ENCODE peak calls at places on chromosomes 4 and X, in six cellular contexts. X is SK-N-SH, Z is A549, J is GM23248, G is mesendoderm, O is fibroblast of lung. C is an unnamed sample.

GRCh38 chrX:42992199-42992943 is 214.4 kb upstream of the PPP1R2C start:
- DNase-seq in X (no peak), Z (no peak), J (no peak), G (peak), O (peak), C (no peak)

GRCh38 chr4:101101072-101101471 is 246.3 kb downstream of the PPP3CA start:
- DNase-seq in X (no peak), Z (no peak), J (no peak), G (no peak), O (no peak), C (no peak)

GRCh38 chr4:7844247-7844991 is 95.2 kb downstream of the AFAP1 start:
- DNase-seq in X (peak), Z (peak), J (peak), G (peak), O (peak), C (peak)

GRCh38 chr4:128459547-128459946 is 171.9 kb upstream of the PGRMC2 start:
- DNase-seq in X (no peak), Z (no peak), J (no peak), G (no peak), O (no peak), C (peak)

GRCh38 chr4:119205690-119206089 is 6.8 kb upstream of the USP53 start:
- DNase-seq in X (no peak), Z (no peak), J (no peak), G (no peak), O (no peak), C (no peak)

GRCh38 chr4:173025131-173025530 is 143.5 kb upstream of the GALNT7 start:
- DNase-seq in X (peak), Z (peak), J (peak), G (peak), O (peak), C (peak)

GRCh38 chr4:138555584-138555983 is 313.4 kb upstream of the SLC7A11 start:
- DNase-seq in X (no peak), Z (no peak), J (peak), G (peak), O (no peak), C (peak)

GRCh38 chrX:10048076-10048475 is 80.9 kb downstream of the CLDN34 start:
- DNase-seq in X (no peak), Z (no peak), J (peak), G (peak), O (no peak), C (no peak)

GRCh38 chrX:139332441-139332840 is 198.1 kb upstream of the F9 start:
- DNase-seq in X (no peak), Z (no peak), J (no peak), G (no peak), O (no peak), C (no peak)

GRCh38 chr4:162503868-162504267 is 340.1 kb upstream of the FSTL5 start:
- DNase-seq in X (no peak), Z (no peak), J (no peak), G (no peak), O (no peak), C (no peak)

GRCh38 chr4:73726000-73726399 is 14.4 kb upstream of the CXCL8 start:
- DNase-seq in X (no peak), Z (peak), J (peak), G (peak), O (peak), C (no peak)

GRCh38 chrX:147912093-147912801 is 528 bp downstream of the FMR1 start:
- DNase-seq in X (peak), Z (peak), J (peak), G (peak), O (peak), C (peak)

GRCh38 chrX:40207626-40208025 is 109.9 kb upstream of the BCOR start:
- DNase-seq in X (no peak), Z (no peak), J (peak), G (no peak), O (peak), C (no peak)

GRCh38 chr4:76708986-76709385 is 189.0 kb downstream of the SOWAHB start:
- DNase-seq in X (no peak), Z (no peak), J (no peak), G (no peak), O (no peak), C (no peak)

GRCh38 chrX:110964761-110965160 is 131.2 kb upstream of the PAK3 start:
- DNase-seq in X (no peak), Z (no peak), J (no peak), G (peak), O (no peak), C (no peak)

GRCh38 chr4:152680988-152681731 is 1.4 kb upstream of the TMEM154 start:
- DNase-seq in X (no peak), Z (peak), J (peak), G (peak), O (peak), C (no peak)

GRCh38 chrX:39065051-39065871 is 264.0 kb downstream of the MID1IP1 start:
- DNase-seq in X (no peak), Z (no peak), J (no peak), G (peak), O (no peak), C (no peak)

GRCh38 chr4:171519457-171519856 is 293.7 kb upstream of the GALNTL6 start:
- DNase-seq in X (no peak), Z (no peak), J (no peak), G (no peak), O (no peak), C (no peak)

DNA sequence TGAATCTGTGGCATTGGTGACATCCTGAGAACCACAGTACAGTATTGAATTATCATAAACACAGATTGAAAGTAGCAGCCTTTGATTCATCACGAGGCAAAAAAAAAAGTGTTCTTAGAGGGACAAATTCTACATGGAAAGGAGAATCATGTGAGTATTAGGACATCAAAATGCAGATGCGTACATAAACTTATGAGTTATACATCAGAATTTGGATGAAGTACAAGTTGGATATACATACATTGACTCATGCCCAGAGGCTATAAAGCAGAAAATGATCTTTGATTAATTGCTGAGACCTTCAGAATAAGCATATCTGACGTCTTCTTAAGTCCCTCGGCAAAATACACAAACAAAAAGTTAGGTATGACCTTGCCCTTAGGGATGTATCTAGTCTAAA is 206.4 kb downstream of the LDB2 start:
- DNase-seq in X (no peak), Z (no peak), J (peak), G (no peak), O (no peak), C (no peak)
- H3K4me2 ChIP-seq in X (no peak), Z (no peak), J (peak), G (no peak), O (no peak), C (no peak)

GRCh38 chrX:53318766-53319353 is 37.5 kb upstream of the IQSEC2 start:
- DNase-seq in X (no peak), Z (no peak), J (no peak), G (no peak), O (no peak), C (no peak)
- H3K4me2 ChIP-seq in X (peak), Z (no peak), J (peak), G (peak), O (peak), C (no peak)

DNA sequence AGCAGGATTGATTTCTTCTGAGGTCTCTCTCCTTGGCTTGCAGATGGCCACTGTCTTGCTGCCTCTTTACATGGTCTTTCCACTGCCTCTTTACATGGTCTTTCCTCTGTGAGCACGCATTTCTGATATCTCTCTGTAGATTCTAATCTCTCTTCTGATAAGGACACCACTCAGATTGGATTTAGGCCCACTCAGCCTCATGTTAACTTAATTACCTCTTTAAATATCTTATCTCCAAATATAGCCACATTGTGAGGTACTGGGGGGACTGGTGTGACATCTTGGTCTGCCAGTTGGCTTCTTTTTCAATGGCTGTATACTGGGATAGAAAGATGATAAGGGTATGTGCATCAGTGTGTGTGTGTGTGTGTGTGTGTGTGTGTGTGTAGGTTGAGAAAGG is 153.7 kb downstream of the AWAT2 start:
- DNase-seq in X (no peak), Z (no peak), J (no peak), G (peak), O (no peak), C (no peak)
- H3K4me2 ChIP-seq in X (no peak), Z (no peak), J (no peak), G (no peak), O (no peak), C (no peak)

GRCh38 chrX:36336746-36337145 is 417.2 kb downstream of the CFAP47 start:
- DNase-seq in X (peak), Z (no peak), J (no peak), G (no peak), O (no peak), C (no peak)
- H3K4me2 ChIP-seq in X (no peak), Z (no peak), J (no peak), G (no peak), O (no peak), C (no peak)

GRCh38 chr4:176841730-176842129 is 49.0 kb upstream of the VEGFC start:
- DNase-seq in X (no peak), Z (no peak), J (peak), G (no peak), O (peak), C (no peak)

GRCh38 chr4:176840166-176840565 is 47.4 kb upstream of the VEGFC start:
- DNase-seq in X (no peak), Z (no peak), J (peak), G (no peak), O (peak), C (no peak)

GRCh38 chr4:176838611-176839411 is 46.1 kb upstream of the VEGFC start:
- DNase-seq in X (no peak), Z (peak), J (peak), G (no peak), O (peak), C (no peak)

GRCh38 chr4:176837176-176837915 is 44.6 kb upstream of the VEGFC start:
- DNase-seq in X (no peak), Z (no peak), J (peak), G (no peak), O (no peak), C (no peak)

GRCh38 chr4:176839656-176840055 is 46.9 kb upstream of the VEGFC start:
- DNase-seq in X (no peak), Z (no peak), J (peak), G (no peak), O (peak), C (no peak)
- H3K4me2 ChIP-seq in X (peak), Z (peak), J (peak), G (no peak), O (no peak), C (no peak)

GRCh38 chrX:53281321-53281822 is at the start of gene IQSEC2:
- DNase-seq in X (no peak), Z (peak), J (peak), G (peak), O (peak), C (no peak)

GRCh38 chrX:53280703-53281320 is 572 bp downstream of the IQSEC2 start:
- DNase-seq in X (no peak), Z (no peak), J (peak), G (peak), O (peak), C (no peak)

GRCh38 chrX:53283099-53283498 is 1.7 kb upstream of the IQSEC2 start:
- DNase-seq in X (no peak), Z (no peak), J (no peak), G (no peak), O (no peak), C (no peak)

GRCh38 chrX:53283567-53283966 is 2.2 kb upstream of the IQSEC2 start:
- DNase-seq in X (no peak), Z (no peak), J (no peak), G (no peak), O (no peak), C (no peak)

GRCh38 chrX:53282313-53282712 is 929 bp upstream of the IQSEC2 start:
- DNase-seq in X (no peak), Z (no peak), J (no peak), G (no peak), O (peak), C (no peak)
- H3K4me2 ChIP-seq in X (peak), Z (peak), J (no peak), G (no peak), O (no peak), C (no peak)

DNA sequence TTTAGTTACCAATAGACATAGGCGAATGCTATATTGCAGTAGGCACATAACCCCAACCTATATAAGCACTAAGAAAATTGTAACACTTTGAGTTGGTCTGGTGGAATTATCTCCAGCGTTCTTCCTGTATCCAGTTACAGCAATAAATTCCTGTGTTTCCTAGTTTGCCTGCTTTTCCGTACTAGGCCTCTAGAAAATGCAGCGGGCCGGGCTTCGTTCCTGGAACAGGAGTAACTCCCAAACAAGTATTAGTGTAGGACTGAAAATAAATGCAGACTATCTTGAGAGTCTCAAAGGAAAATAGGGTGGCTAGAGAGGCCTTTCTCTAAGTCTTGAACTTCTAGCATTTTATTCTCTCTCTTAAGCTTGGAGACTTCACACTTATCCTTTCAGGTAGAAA is 159.8 kb downstream of the OR13H1 start:
- DNase-seq in X (no peak), Z (no peak), J (no peak), G (no peak), O (no peak), C (no peak)
- H3K4me2 ChIP-seq in X (peak), Z (peak), J (no peak), G (no peak), O (peak), C (peak)

C was measured in Karpas-422.